ENCODE peak calls at places on chromosomes 2 and 18, in eight cellular contexts. L is left cardiac atrium; R is endothelial cell of umbilical vein; B is body of pancreas; Y is CD8-positive, alpha-beta T cell; K is WERI-Rb-1; F is NCI-H1092 treated with DMSO at 0.1 percent for 48 hours; M is LoVo. D is an unnamed sample.

GRCh38 chr2:102331311-102331980 is 20.1 kb downstream of the IL1RL1 start:
- DNase-seq in L (no peak), R (no peak), B (no peak), Y (no peak), K (no peak), F (no peak), M (no peak), D (no peak)

GRCh38 chr2:207354466-207354865 is 175.3 kb upstream of the CREB1 start:
- DNase-seq in L (no peak), R (no peak), B (no peak), Y (no peak), K (no peak), F (no peak), M (no peak), D (no peak)

GRCh38 chr2:46555011-46555410 is 75.6 kb downstream of the TMEM247 start:
- DNase-seq in L (no peak), R (no peak), B (no peak), Y (no peak), K (no peak), F (no peak), M (no peak), D (no peak)

GRCh38 chr2:98899041-98899702 is 36.9 kb downstream of the CRACDL start:
- DNase-seq in L (no peak), R (no peak), B (no peak), Y (no peak), K (no peak), F (no peak), M (no peak), D (no peak)

GRCh38 chr18:39870586-39870985 is 2084.4 kb upstream of the PIK3C3 start:
- DNase-seq in L (no peak), R (no peak), B (no peak), Y (no peak), K (peak; percentile 18), F (no peak), M (no peak), D (no peak)

GRCh38 chr18:74804677-74805076 is 207.0 kb downstream of the ZNF407 start:
- DNase-seq in L (no peak), R (no peak), B (no peak), Y (no peak), K (no peak), F (no peak), M (no peak), D (no peak)

GRCh38 chr2:143623270-143623669 is 494.1 kb downstream of the ARHGAP15 start:
- DNase-seq in L (no peak), R (no peak), B (no peak), Y (no peak), K (no peak), F (no peak), M (no peak), D (no peak)

GRCh38 chr2:128664499-128664971 is 345.9 kb upstream of the HS6ST1 start:
- DNase-seq in L (no peak), R (no peak), B (no peak), Y (no peak), K (no peak), F (no peak), M (no peak), D (no peak)

GRCh38 chr2:102460467-102460866 is 12.6 kb upstream of the SLC9A4 start:
- DNase-seq in L (no peak), R (no peak), B (no peak), Y (no peak), K (no peak), F (no peak), M (no peak), D (no peak)

GRCh38 chr2:105741617-105742016 is 3.1 kb upstream of the NCK2 start:
- DNase-seq in L (no peak), R (no peak), B (no peak), Y (no peak), K (no peak), F (no peak), M (no peak), D (no peak)

GRCh38 chr2:10951558-10952414 is 40.1 kb downstream of the KCNF1 start:
- DNase-seq in L (no peak), R (no peak), B (no peak), Y (no peak), K (no peak), F (no peak), M (no peak), D (no peak)

GRCh38 chr2:70191244-70191735 is 471 bp upstream of the C2orf42 start:
- DNase-seq in L (no peak), R (no peak), B (no peak), Y (no peak), K (no peak), F (no peak), M (no peak), D (no peak)